ENCODE peak calls at places on chromosomes 4 and X, in four cellular contexts. A is colonic mucosa, Z is body of pancreas, Y is MCF 10A. C is an unnamed sample.

GRCh38 chrX:47556045-47556623 is 4.9 kb upstream of the ARAF start:
- DNase-seq in A (peak; percentile 91), Z (peak; percentile 89), Y (no peak), C (peak; percentile 81)

GRCh38 chrX:31629195-31629594 is 557.4 kb upstream of the FTHL17 start:
- DNase-seq in A (no peak), Z (no peak), Y (no peak), C (no peak)

GRCh38 chr4:158858410-158859189 is 89.8 kb downstream of the FNIP2 start:
- DNase-seq in A (no peak), Z (no peak), Y (peak; percentile 32), C (no peak)

GRCh38 chr4:101346312-101346561 is 1.1 kb downstream of the PPP3CA start:
- DNase-seq in A (peak; percentile 62), Z (no peak), Y (no peak), C (no peak)

GRCh38 chr4:1250527-1250812 is 1.5 kb upstream of the CTBP1 start:
- DNase-seq in A (no peak), Z (no peak), Y (no peak), C (peak; percentile 66)

GRCh38 chr4:65623509-65623908 is 46.8 kb downstream of the EPHA5 start:
- DNase-seq in A (no peak), Z (no peak), Y (peak; percentile 8), C (no peak)

GRCh38 chrX:39582091-39582490 is 515.7 kb downstream of the BCOR start:
- DNase-seq in A (no peak), Z (peak; percentile 47), Y (peak; percentile 6), C (no peak)

GRCh38 chr4:1368421-1369090 is 21.5 kb downstream of the UVSSA start:
- DNase-seq in A (no peak), Z (peak; percentile 12), Y (no peak), C (no peak)

GRCh38 chr4:39357002-39357401 is 9.2 kb downstream of the RFC1 start:
- DNase-seq in A (no peak), Z (no peak), Y (no peak), C (no peak)

GRCh38 chr4:184450045-184450444 is 24.3 kb downstream of the IRF2 start:
- DNase-seq in A (no peak), Z (no peak), Y (peak; percentile 40), C (no peak)

GRCh38 chr4:87644286-87644685 is 5.8 kb upstream of the DMP1 start:
- DNase-seq in A (no peak), Z (no peak), Y (no peak), C (no peak)

GRCh38 chrX:15977644-15978043 is 123.0 kb upstream of the AP1S2 start:
- DNase-seq in A (no peak), Z (no peak), Y (no peak), C (no peak)

GRCh38 chrX:19515615-19516105 is 352 bp upstream of the MAP3K15 start:
- DNase-seq in A (no peak), Z (no peak), Y (no peak), C (no peak)

GRCh38 chrX:40945366-40945713 is 139.9 kb upstream of the USP9X start:
- DNase-seq in A (peak; percentile 46), Z (peak; percentile 11), Y (peak; percentile 84), C (no peak)

GRCh38 chrX:57821703-57822375 is 88.4 kb downstream of the ZXDA start:
- DNase-seq in A (peak; percentile 36), Z (peak; percentile 24), Y (peak; percentile 73), C (no peak)

GRCh38 chrX:149567621-149568417 is 18.1 kb upstream of the HSFX3 start:
- DNase-seq in A (no peak), Z (no peak), Y (no peak), C (no peak)

GRCh38 chr4:18075823-18076433 is 54.4 kb upstream of the LCORL start:
- DNase-seq in A (peak; percentile 40), Z (no peak), Y (peak; percentile 21), C (no peak)

GRCh38 chrX:6856471-6856870 is 291.0 kb upstream of the STS start:
- DNase-seq in A (no peak), Z (no peak), Y (no peak), C (no peak)

GRCh38 chrX:131942045-131942444 is 81.1 kb upstream of the STK26 start:
- DNase-seq in A (no peak), Z (no peak), Y (no peak), C (no peak)

GRCh38 chr4:75057369-75057768 is 124.5 kb downstream of the PARM1 start:
- DNase-seq in A (no peak), Z (no peak), Y (no peak), C (no peak)

GRCh38 chr4:7976025-7976424 is 36.4 kb upstream of the AFAP1 start:
- DNase-seq in A (no peak), Z (no peak), Y (no peak), C (no peak)

GRCh38 chr4:79528241-79528706 is 120.2 kb upstream of the GK2 start:
- DNase-seq in A (no peak), Z (no peak), Y (peak; percentile 46), C (no peak)

GRCh38 chr4:31737419-31737818 is 1017.2 kb downstream of the PCDH7 start:
- DNase-seq in A (no peak), Z (no peak), Y (no peak), C (no peak)

GRCh38 chr4:24794916-24795665 is at the start of gene SOD3:
- DNase-seq in A (peak; percentile 88), Z (peak; percentile 85), Y (no peak), C (no peak)

GRCh38 chr4:148453833-148454232 is 11.6 kb upstream of the NR3C2 start:
- DNase-seq in A (no peak), Z (no peak), Y (no peak), C (no peak)

GRCh38 chrX:118770133-118770760 is 42.8 kb downstream of the IL13RA1 start:
- DNase-seq in A (no peak), Z (no peak), Y (no peak), C (no peak)

GRCh38 chr4:105350859-105351494 is 122.9 kb downstream of the PPA2 start:
- DNase-seq in A (no peak), Z (no peak), Y (no peak), C (no peak)

GRCh38 chr4:10057023-10057395 is 35.7 kb upstream of the SLC2A9 start:
- DNase-seq in A (no peak), Z (no peak), Y (no peak), C (peak; percentile 49)

GRCh38 chr4:185576918-185577591 is 41.7 kb upstream of the PDLIM3 start:
- DNase-seq in A (no peak), Z (no peak), Y (no peak), C (no peak)

GRCh38 chrX:24870143-24870542 is 145.6 kb downstream of the ARX start:
- DNase-seq in A (no peak), Z (no peak), Y (no peak), C (no peak)

GRCh38 chr4:177381762-177382310 is 60.4 kb downstream of the AGA start:
- DNase-seq in A (no peak), Z (no peak), Y (no peak), C (no peak)

GRCh38 chr4:177385576-177386320 is 56.5 kb downstream of the AGA start:
- DNase-seq in A (no peak), Z (no peak), Y (no peak), C (no peak)

GRCh38 chr4:177384856-177385396 is 57.3 kb downstream of the AGA start:
- DNase-seq in A (no peak), Z (no peak), Y (no peak), C (no peak)

GRCh38 chr4:177375971-177376370 is 66.3 kb downstream of the AGA start:
- DNase-seq in A (no peak), Z (no peak), Y (no peak), C (no peak)

GRCh38 chr4:177380730-177381287 is 61.4 kb downstream of the AGA start:
- DNase-seq in A (no peak), Z (no peak), Y (peak; percentile 21), C (no peak)
- TF ChIP-seq CTCF in A (no peak), Z (no peak), Y (no peak), C (peak; percentile 32)

DNA sequence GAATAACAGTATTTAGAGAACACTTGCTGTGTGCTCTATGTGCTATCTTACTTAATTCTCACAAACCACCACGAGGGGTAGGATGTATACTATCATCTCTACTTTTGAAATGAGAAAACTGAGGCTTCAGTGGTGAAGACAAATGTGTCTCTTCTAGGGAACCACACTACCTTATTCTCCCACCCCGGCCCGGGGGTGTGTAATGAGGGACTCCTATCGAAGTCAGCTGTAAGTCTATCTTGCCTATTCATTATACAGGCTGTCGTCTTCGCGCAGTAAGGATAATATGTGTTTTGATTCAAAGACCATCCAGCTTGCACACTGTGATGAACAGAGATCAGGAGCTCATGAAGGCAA is 1.1 kb downstream of the NOP14 start:
- DNase-seq in A (peak; percentile 24), Z (no peak), Y (peak; percentile 39), C (no peak)
- TF ChIP-seq CTCF in A (no peak), Z (no peak), Y (no peak), C (no peak)

GRCh38 chr4:42914937-42915336 is 22.4 kb downstream of the GRXCR1 start:
- DNase-seq in A (no peak), Z (no peak), Y (peak; percentile 8), C (no peak)
- TF ChIP-seq CTCF in A (no peak), Z (no peak), Y (no peak), C (no peak)

GRCh38 chr4:42399393-42399792 is 2.1 kb downstream of the SHISA3 start:
- DNase-seq in A (no peak), Z (no peak), Y (no peak), C (no peak)

GRCh38 chr4:42398448-42399355 is 1.4 kb downstream of the SHISA3 start:
- DNase-seq in A (no peak), Z (no peak), Y (no peak), C (no peak)

GRCh38 chr4:42401171-42401570 is 3.9 kb downstream of the SHISA3 start:
- DNase-seq in A (no peak), Z (peak; percentile 22), Y (peak; percentile 50), C (no peak)

DNA sequence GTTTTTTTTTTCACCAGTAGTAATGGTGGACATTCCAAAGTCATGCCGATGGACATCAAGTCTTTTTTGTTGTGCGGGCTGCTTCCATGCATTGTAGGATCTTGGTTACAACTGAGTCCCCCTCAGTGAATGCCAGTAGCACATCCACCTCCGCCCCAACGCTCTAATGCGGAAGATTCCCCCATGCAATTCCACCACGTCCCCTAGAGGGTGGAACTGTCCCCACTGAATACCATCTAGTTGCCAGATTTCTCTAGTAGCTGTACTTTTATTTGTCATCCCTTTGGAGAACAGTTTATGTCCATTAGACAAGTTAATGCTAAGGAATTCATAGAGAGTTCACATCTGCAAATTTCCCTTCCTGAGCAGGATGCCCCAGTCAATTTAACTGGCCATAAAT is 6.7 kb downstream of the SHISA3 start:
- DNase-seq in A (no peak), Z (no peak), Y (no peak), C (no peak)
- TF ChIP-seq CTCF in A (no peak), Z (no peak), Y (no peak), C (no peak)

DNA sequence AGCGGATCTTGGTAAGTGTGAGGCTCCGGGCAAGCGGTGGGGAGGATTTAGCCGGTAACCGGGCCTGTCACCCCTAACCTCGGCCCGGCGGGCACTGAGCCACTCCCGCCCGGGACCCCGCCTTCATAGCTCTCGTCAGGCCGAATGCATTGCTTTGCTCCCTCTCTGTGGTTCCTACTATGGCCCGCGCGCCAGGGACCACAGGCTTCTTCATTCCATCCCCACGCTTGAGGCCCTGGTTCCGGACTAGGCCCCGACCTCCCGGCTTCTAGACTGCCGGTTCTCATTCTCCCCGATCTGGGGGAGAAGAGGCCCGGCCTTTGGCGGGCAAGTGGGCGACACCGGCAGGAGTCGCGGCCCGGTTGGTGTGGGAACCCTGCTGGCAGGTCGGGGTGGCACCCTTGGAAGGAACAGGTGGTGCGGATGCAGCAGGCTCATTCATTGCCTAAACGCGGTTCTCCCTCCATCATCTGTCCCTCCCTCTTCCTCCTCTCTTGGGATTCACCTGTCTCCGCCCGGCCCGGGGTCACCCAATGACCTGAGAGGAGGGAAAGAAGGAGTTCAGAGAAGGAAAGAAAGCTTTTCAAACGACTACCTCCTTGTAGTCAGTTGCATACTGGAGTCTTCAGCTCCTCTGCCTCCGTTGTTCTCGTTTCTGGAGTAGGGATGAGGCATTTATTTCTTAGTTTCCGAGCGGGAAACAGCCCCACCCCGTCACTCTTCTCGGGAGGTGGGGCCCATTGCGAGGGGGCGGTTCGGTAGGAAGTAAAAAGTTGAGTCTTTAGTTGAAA is at the start of gene NDUFC1:
- DNase-seq in A (peak; percentile 76), Z (peak; percentile 39), Y (peak; percentile 72), C (peak; percentile 72)
- TF ChIP-seq CTCF in A (no peak), Z (peak; percentile 33), Y (peak; percentile 10), C (peak; percentile 64)